ENCODE peak calls at places on chromosomes 12 and 14, in five cellular contexts. X, I, N, Q and H are unnamed samples.

GRCh38 chr12:112347521-112347920 is 34.7 kb downstream of the HECTD4 start:
- DNase-seq in X (no peak), I (no peak), N (no peak), Q (no peak), H (no peak)

GRCh38 chr12:92021665-92022033 is 124.0 kb downstream of the BTG1 start:
- DNase-seq in X (peak; percentile 27), I (no peak), N (peak; percentile 74), Q (no peak), H (peak; percentile 43)

GRCh38 chr12:109517619-109518018 is 40.2 kb downstream of the UBE3B start:
- DNase-seq in X (peak; percentile 67), I (no peak), N (no peak), Q (no peak), H (no peak)

GRCh38 chr14:105010891-105011291 is 10.0 kb downstream of the CDCA4 start:
- DNase-seq in X (no peak), I (no peak), N (no peak), Q (no peak), H (no peak)

GRCh38 chr12:96876966-96877365 is 30.1 kb upstream of the NEDD1 start:
- DNase-seq in X (no peak), I (no peak), N (no peak), Q (no peak), H (no peak)

GRCh38 chr14:77197988-77198387 is 16.4 kb downstream of the TMEM63C start:
- DNase-seq in X (no peak), I (no peak), N (no peak), Q (no peak), H (no peak)

GRCh38 chr12:52903285-52903854 is 1.5 kb downstream of the KRT8 start:
- DNase-seq in X (peak; percentile 82), I (no peak), N (peak; percentile 96), Q (no peak), H (peak; percentile 89)

GRCh38 chr14:104865069-104865630 is at the start of gene CEP170B:
- DNase-seq in X (peak; percentile 49), I (no peak), N (peak; percentile 65), Q (no peak), H (peak; percentile 55)

GRCh38 chr14:64147126-64147790 is 146.9 kb downstream of the ESR2 start:
- DNase-seq in X (no peak), I (no peak), N (no peak), Q (no peak), H (no peak)

GRCh38 chr14:104690266-104690711 is 871 bp downstream of the INF2 start:
- DNase-seq in X (no peak), I (no peak), N (no peak), Q (no peak), H (no peak)

GRCh38 chr14:85934123-85934885 is 404.4 kb downstream of the FLRT2 start:
- DNase-seq in X (no peak), I (no peak), N (no peak), Q (no peak), H (no peak)

GRCh38 chr14:49972840-49973239 is 80.0 kb downstream of the ARF6 start:
- DNase-seq in X (no peak), I (no peak), N (no peak), Q (peak; percentile 49), H (no peak)

GRCh38 chr12:58487280-58488141 is 432.8 kb downstream of the LRIG3 start:
- DNase-seq in X (no peak), I (no peak), N (no peak), Q (no peak), H (no peak)

GRCh38 chr14:80587096-80587724 is 354.3 kb downstream of the CEP128 start:
- DNase-seq in X (no peak), I (no peak), N (peak; percentile 32), Q (peak; percentile 27), H (no peak)

GRCh38 chr12:25054076-25054782 is 105.3 kb upstream of the BCAT1 start:
- DNase-seq in X (no peak), I (no peak), N (no peak), Q (no peak), H (no peak)

GRCh38 chr12:27280412-27280811 is 36.3 kb downstream of the STK38L start:
- DNase-seq in X (no peak), I (no peak), N (no peak), Q (no peak), H (no peak)

GRCh38 chr12:11697670-11698387 is 48.4 kb downstream of the ETV6 start:
- DNase-seq in X (no peak), I (no peak), N (no peak), Q (no peak), H (no peak)

GRCh38 chr14:24411468-24412454 is 13.0 kb downstream of the NYNRIN start:
- DNase-seq in X (peak; percentile 51), I (no peak), N (peak; percentile 68), Q (no peak), H (no peak)

GRCh38 chr12:27970391-27970980 is 2.0 kb downstream of the PTHLH start:
- DNase-seq in X (peak; percentile 56), I (no peak), N (peak; percentile 74), Q (no peak), H (peak; percentile 61)

GRCh38 chr12:18139989-18140596 is 50.1 kb upstream of the RERGL start:
- DNase-seq in X (no peak), I (no peak), N (peak; percentile 16), Q (peak; percentile 3), H (no peak)

GRCh38 chr14:71363961-71364360 is 456.7 kb downstream of the PCNX1 start:
- DNase-seq in X (no peak), I (no peak), N (no peak), Q (no peak), H (no peak)

GRCh38 chr12:25811656-25812126 is 146.8 kb upstream of the RASSF8 start:
- DNase-seq in X (no peak), I (no peak), N (no peak), Q (no peak), H (no peak)

GRCh38 chr14:100193417-100194357 is 34.2 kb upstream of the DEGS2 start:
- DNase-seq in X (no peak), I (no peak), N (peak; percentile 27), Q (no peak), H (no peak)

DNA sequence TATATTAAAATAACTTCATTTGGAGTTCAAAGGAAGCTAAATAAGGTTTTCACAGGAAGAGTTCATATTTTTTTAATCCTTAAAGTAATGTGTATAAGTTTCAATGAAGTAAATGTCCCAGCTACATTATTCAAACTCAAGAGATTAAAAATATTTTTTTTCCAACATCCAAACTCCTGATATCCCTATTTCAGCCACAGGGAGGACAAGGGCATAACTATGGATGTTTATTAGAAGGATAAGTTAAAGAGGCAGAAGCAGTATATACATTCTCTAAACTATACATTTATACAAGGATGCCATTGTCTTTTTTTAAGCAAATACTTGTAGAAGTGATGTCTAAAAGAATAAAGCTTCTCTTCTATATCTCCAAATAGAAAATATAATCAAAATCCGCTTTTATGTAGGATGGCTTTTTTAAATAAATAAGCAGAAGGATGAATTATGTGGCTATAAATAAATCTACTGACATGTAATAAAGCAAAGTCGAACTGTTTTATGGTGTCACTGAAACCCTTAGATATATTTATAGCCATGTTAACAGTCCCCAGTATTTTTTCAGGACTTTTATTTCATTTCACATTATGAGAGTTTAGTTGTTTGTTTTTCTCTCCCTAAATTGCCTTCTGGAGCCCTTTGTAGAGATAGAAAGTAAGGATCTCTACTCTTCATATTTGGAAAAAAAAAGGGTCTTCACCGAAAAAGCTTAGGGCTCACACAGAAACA is 936.5 kb downstream of the DIO2 start:
- DNase-seq in X (no peak), I (no peak), N (no peak), Q (no peak), H (no peak)
- TF ChIP-seq CTCF in X (peak; percentile 30), I (no peak), N (no peak), Q (no peak), H (no peak)

DNA sequence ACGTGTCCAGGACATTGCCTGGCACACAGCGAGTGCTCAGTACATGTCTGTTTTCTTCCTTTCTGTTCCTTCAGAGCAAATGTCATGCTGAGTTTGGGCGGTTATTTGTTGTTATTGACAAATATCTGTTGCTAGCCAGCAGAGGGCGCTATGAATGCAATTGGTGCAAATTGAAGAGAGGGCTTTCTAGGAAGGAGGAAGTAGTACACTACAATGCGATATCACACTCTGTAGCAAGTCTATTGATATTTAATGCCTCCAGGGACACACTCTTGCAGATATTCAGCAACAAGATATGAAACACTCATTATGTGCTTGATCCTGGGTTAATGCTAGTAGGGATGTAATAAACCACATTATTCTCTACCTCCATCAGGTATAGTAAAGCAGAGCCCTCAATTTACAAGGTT is 267.3 kb upstream of the SRRM4 start:
- DNase-seq in X (peak; percentile 76), I (no peak), N (peak; percentile 85), Q (no peak), H (peak; percentile 60)
- TF ChIP-seq CTCF in X (peak; percentile 89), I (no peak), N (peak; percentile 89), Q (no peak), H (peak; percentile 61)

GRCh38 chr14:74463697-74464096 is 29.4 kb downstream of the NPC2 start:
- DNase-seq in X (no peak), I (no peak), N (no peak), Q (no peak), H (no peak)
- TF ChIP-seq CTCF in X (no peak), I (no peak), N (no peak), Q (no peak), H (no peak)

DNA sequence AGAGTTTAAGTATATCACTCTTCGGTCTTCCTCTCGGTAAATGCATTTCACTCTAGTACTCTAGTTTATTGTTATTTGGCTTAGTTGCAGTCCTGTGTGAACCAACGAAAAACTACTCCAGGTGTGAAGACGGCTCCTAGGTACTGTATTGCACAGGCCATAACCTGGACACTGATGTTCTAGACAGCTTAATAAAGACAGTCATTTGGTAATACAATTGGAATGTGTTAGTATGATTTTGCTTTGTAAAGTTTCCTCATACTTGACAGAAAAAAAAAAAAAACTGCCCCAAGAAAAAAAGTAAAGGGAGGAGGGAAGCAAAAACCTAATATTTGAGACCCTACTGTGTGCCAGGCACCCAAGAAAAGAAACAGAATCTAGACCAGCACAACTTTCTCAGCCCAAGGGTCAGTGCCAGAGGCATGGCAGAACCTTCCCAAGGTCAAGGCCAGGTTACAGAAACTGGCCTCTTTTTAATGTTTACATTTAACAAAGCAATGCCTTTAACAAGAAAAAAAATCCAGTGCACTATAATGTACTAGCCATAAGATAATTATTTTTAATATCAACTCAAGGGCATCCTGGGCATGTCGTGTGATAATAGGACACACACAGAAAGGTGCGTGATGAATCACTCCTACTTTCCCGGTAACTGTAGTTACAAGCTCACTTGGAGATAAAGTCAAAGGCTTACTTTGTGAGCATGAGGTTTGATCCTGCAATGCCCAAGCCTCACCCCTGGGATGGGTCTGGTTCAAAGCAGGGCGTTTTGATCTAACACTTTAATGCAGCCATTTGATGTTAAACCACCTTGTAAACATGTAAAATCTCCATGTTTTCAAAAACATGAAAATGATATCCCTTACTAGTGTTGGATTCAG is 110.6 kb downstream of the BMP4 start:
- DNase-seq in X (no peak), I (no peak), N (no peak), Q (no peak), H (no peak)
- TF ChIP-seq CTCF in X (no peak), I (no peak), N (no peak), Q (no peak), H (no peak)

GRCh38 chr12:74747305-74747704 is 209.7 kb downstream of the ATXN7L3B start:
- DNase-seq in X (no peak), I (no peak), N (no peak), Q (no peak), H (no peak)
- TF ChIP-seq CTCF in X (no peak), I (no peak), N (no peak), Q (no peak), H (no peak)

GRCh38 chr12:4526923-4527546 is 11.7 kb upstream of the RAD51AP1 start:
- DNase-seq in X (no peak), I (no peak), N (no peak), Q (no peak), H (no peak)
- TF ChIP-seq CTCF in X (peak; percentile 75), I (peak; percentile 33), N (peak; percentile 66), Q (peak; percentile 46), H (peak; percentile 72)